ENCODE peak calls at places on chromosomes 16 and 17, in five cellular contexts. H, L, F, P and R are unnamed samples. For H3K36me3, the result is how much of the 10 kb centered on the place peaks cover.

GRCh38 chr17:59698143-59698542 is 9.1 kb downstream of the PTRH2 start:
- DNase-seq in P (no peak), H (no peak), F (no peak), L (no peak), R (no peak)

GRCh38 chr16:23518435-23518891 is 8.2 kb upstream of the GGA2 start:
- DNase-seq in P (no peak), H (no peak), L (no peak), F (peak), R (no peak)

GRCh38 chr16:63037761-63038562 is 1001.7 kb upstream of the CDH8 start:
- DNase-seq in H (no peak), L (no peak), F (no peak), P (no peak), R (no peak)

GRCh38 chr17:40069751-40070643 is 7.2 kb downstream of the THRA start:
- DNase-seq in F (peak), L (no peak), P (no peak), H (no peak), R (peak)

GRCh38 chr17:77515227-77515626 is 374.5 kb downstream of the SEC14L1 start:
- DNase-seq in H (no peak), P (no peak), L (no peak), F (no peak), R (no peak)

GRCh38 chr16:6249863-6250262 is 1082.8 kb upstream of the RBFOX1 start:
- DNase-seq in F (no peak), L (no peak), P (no peak), H (no peak), R (no peak)

GRCh38 chr16:24980077-24980793 is 34.9 kb downstream of the ARHGAP17 start:
- DNase-seq in F (no peak), P (no peak), L (no peak), H (peak), R (no peak)

GRCh38 chr17:3681565-3681964 is 13.0 kb downstream of the EMC6 start:
- DNase-seq in P (no peak), F (no peak), H (no peak), L (no peak), R (peak)

GRCh38 chr17:45197108-45197507 is 24.6 kb upstream of the FMNL1 start:
- DNase-seq in H (no peak), F (no peak), P (no peak), L (no peak), R (no peak)

GRCh38 chr17:4276514-4276913 is 12.7 kb upstream of the ANKFY1 start:
- DNase-seq in H (no peak), L (no peak), F (no peak), P (no peak), R (no peak)

GRCh38 chr17:74935585-74936469 is at the start of gene OTOP3:
- DNase-seq in F (no peak), L (no peak), H (no peak), P (no peak), R (peak)

GRCh38 chr16:54099627-54100026 is 187.0 kb downstream of the IRX3 start:
- DNase-seq in F (no peak), H (no peak), L (no peak), P (no peak), R (no peak)

GRCh38 chr17:40803617-40804082 is 3.9 kb upstream of the KRT28 start:
- DNase-seq in F (peak), P (peak), H (peak), L (peak), R (peak)

GRCh38 chr16:5027575-5028235 is 6.0 kb downstream of the NAGPA start:
- DNase-seq in L (no peak), F (no peak), P (peak), H (no peak), R (peak)

GRCh38 chr17:72518810-72519597 is 398.2 kb downstream of the SOX9 start:
- DNase-seq in L (no peak), H (no peak), P (no peak), F (no peak), R (no peak)

GRCh38 chr17:44167181-44167861 is 3.2 kb upstream of the ASB16 start:
- DNase-seq in H (peak), L (no peak), P (no peak), F (no peak), R (no peak)

GRCh38 chr17:35002876-35003551 is 22.7 kb downstream of the LIG3 start:
- DNase-seq in L (no peak), H (no peak), F (no peak), P (no peak), R (no peak)

GRCh38 chr17:64357191-64357981 is 33.3 kb downstream of the PECAM1 start:
- DNase-seq in P (no peak), L (no peak), H (no peak), F (peak), R (no peak)

GRCh38 chr16:89921131-89921698 is 1.9 kb upstream of the TUBB3 start:
- DNase-seq in P (no peak), L (no peak), H (no peak), F (no peak), R (peak)

GRCh38 chr17:71677444-71677843 is 443.4 kb upstream of the SOX9 start:
- DNase-seq in L (no peak), H (no peak), F (no peak), P (no peak), R (no peak)

GRCh38 chr17:6426356-6427101 is 8.4 kb downstream of the AIPL1 start:
- DNase-seq in F (no peak), H (no peak), P (no peak), L (no peak), R (no peak)

GRCh38 chr17:62790554-62790953 is 17.6 kb downstream of the MARCHF10 start:
- DNase-seq in P (no peak), F (peak), H (no peak), L (no peak), R (no peak)

GRCh38 chr17:64418506-64419339 is 28.1 kb upstream of the PECAM1 start:
- DNase-seq in L (no peak), H (no peak), P (no peak), F (peak), R (no peak)

GRCh38 chr16:83946781-83947566 is 6.1 kb upstream of the OSGIN1 start:
- DNase-seq in H (peak), F (no peak), P (no peak), L (no peak), R (no peak)

GRCh38 chr17:1890758-1891450 is 61.1 kb downstream of the RPA1 start:
- DNase-seq in P (no peak), H (no peak), L (no peak), F (no peak), R (no peak)

GRCh38 chr16:56190903-56191806 is at the start of gene GNAO1:
- DNase-seq in F (peak), H (peak), L (no peak), P (peak), R (peak)

DNA sequence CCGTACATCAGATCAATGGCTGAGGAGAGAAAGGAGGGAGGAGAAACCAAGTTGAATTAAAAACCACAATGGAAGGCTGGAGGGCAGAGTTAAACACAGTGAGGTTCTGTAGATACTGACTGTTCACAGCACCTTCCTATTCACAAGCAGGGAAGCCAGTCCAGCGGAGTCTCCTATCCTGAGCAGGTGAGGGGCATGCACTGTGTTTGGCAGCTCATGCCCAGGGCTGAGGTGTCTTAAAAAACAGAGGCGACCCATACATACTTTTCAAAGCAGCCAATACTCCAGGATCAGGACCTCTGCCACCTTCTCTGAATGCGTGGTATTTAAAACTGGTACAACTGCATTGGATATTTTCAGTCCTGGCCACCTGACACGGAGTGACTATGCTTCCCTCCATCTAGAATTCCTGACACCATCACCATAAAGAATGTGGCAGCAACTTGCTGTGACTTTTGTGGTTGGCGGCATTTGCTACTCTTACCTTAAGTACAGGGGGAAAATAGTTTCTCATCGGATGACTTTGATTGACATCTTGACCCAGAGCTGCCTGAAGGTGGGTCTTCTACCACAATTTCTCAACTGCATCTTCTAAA is 21.5 kb downstream of the USP22 start:
- DNase-seq in F (no peak), L (no peak), H (peak), P (no peak), R (no peak)
- H3K36me3 ChIP-seq in F (half or more), L (half or more), H (half or more), P (half or more), R (half or more)

DNA sequence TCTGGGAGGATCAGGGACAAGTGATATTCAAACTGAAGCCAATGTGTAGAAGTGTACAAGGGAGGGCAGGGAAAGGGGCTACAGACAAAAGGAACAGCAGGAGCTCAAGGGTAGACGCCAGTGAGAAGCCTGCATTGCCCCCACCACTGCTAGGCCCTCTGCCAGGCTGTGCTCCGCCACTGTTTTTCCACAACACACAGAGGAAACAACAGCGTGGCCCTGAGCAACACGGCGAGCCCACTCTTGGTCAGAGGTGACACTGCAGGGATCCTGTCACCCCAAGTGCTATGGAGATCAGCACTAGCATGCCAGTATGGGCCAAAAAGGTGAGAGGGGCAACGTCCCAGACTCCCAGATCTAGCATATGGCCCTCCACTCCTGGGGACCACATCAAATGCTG is 23.4 kb downstream of the MYO18A start:
- DNase-seq in H (no peak), L (no peak), F (no peak), P (no peak), R (peak)
- H3K27ac ChIP-seq in H (peak), L (peak), F (no peak), P (peak), R (peak)

DNA sequence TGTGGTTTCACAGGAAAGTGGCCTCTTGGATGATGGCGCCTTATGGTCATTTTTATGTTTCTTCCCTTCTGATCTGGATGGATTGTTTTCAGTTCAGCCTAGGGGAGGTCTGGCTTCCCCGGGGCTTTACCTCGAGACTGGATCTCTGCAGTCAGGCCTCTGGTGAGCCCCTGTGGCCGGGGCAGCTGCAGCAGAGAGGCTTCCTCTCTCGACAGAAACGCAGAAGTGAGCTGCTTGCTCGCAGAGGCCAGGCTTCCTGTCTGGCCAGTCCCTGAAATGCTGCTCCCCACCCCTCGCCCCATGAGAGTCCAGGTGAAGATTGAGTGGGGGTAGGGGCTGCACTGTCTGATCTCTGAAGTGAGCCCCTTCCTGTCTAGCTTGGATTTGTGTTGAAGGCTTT is 44.0 kb downstream of the PLCG2 start:
- DNase-seq in F (no peak), H (no peak), P (peak), L (no peak), R (no peak)
- TF ChIP-seq CTCF in F (no peak), H (no peak), P (no peak), L (no peak), R (no peak)

GRCh38 chr16:3569851-3570250 is 7.4 kb downstream of the NLRC3 start:
- DNase-seq in H (no peak), L (no peak), P (no peak), F (no peak), R (no peak)
- H3K36me3 ChIP-seq in H (under half), L (under half), P (under half), F (under half), R (under half)

GRCh38 chr17:32241521-32242094 is 24.0 kb upstream of the RHBDL3 start:
- DNase-seq in F (no peak), H (no peak), L (no peak), P (no peak), R (no peak)
- H3K27ac ChIP-seq in F (no peak), H (no peak), L (no peak), P (no peak), R (no peak)